ENCODE peak calls at places on chromosomes 2 and 18, in eight cellular contexts. M is HepG2, S is HCT116, G is K562, E is Panc1, D is upper lobe of left lung, H is GM23338, B is GM12878. V is an unnamed sample.
A peak's percentile ranks its signal among the peaks of the same experiment; 100 is the strongest.

GRCh38 chr2:149585317-149585885 is 2.2 kb downstream of the MMADHC start:
- ATAC-seq in G (no peak), B (no peak), D (no peak), S (no peak), E (no peak), H (no peak), M (no peak), V (no peak)

GRCh38 chr2:95348609-95349567 is 51.7 kb downstream of the KCNIP3 start:
- ATAC-seq in M (no peak), D (no peak), B (no peak), H (no peak), E (no peak), G (no peak), S (no peak), V (no peak)

GRCh38 chr2:30428034-30428662 is 18.9 kb upstream of the LCLAT1 start:
- ATAC-seq in B (no peak), E (no peak), M (no peak), G (no peak), D (no peak), S (no peak), H (no peak), V (no peak)

GRCh38 chr2:29042581-29043075 is 31.7 kb downstream of the PCARE start:
- ATAC-seq in H (no peak), D (no peak), G (peak; percentile 77), M (no peak), B (no peak), S (no peak), E (peak; percentile 71), V (no peak)

GRCh38 chr2:235827585-235827992 is 333.7 kb downstream of the AGAP1 start:
- ATAC-seq in S (peak; percentile 94), G (no peak), B (no peak), D (no peak), E (no peak), H (peak; percentile 80), M (peak; percentile 37), V (peak; percentile 51)

GRCh38 chr2:2839393-2840096 is 508.5 kb upstream of the MYT1L start:
- ATAC-seq in G (no peak), M (no peak), D (no peak), E (no peak), B (no peak), S (no peak), H (no peak), V (no peak)

GRCh38 chr2:160317113-160318099 is 117.3 kb upstream of the ITGB6 start:
- ATAC-seq in D (no peak), S (no peak), H (no peak), B (no peak), E (no peak), G (no peak), M (no peak), V (no peak)

GRCh38 chr18:62938451-62938850 is 223.1 kb downstream of the PHLPP1 start:
- ATAC-seq in B (peak; percentile 93), H (no peak), D (no peak), S (no peak), E (no peak), M (no peak), G (no peak), V (no peak)

GRCh38 chr2:171410101-171410500 is 23.7 kb downstream of the METTL8 start:
- ATAC-seq in B (no peak), S (no peak), H (no peak), G (no peak), E (no peak), D (no peak), M (no peak), V (no peak)

GRCh38 chr2:139905624-139906023 is 1125.4 kb upstream of the NXPH2 start:
- ATAC-seq in S (no peak), E (no peak), H (no peak), M (no peak), G (no peak), D (no peak), B (no peak), V (no peak)

DNA sequence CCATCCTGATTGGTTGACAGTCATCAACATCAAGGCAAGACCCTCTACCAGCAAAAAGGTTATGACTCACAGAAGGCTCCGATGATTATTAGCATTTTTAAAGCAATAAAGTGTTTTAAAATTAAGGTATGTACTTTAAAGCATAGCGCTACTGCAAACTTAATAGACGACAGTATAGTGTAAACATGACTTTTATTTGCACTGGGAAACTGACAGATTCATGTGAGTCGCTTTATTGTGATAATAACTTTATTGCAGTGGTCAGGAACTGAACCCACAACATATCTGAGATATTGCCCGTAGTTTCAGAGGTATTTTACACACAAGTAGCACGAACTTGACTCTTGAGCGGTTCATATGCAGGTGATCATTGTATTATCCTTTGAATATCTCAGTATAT is 249.1 kb downstream of the LTBP1 start:
- ATAC-seq in H (no peak), D (no peak), G (no peak), M (no peak), S (no peak), B (no peak), E (no peak), V (no peak)
- TF ChIP-seq POLR2AphosphoS5 in H (no peak), D (no peak), G (no peak), M (no peak), S (no peak), B (no peak), E (no peak), V (no peak)

GRCh38 chr18:72637319-72638113 is 93.4 kb upstream of the CBLN2 start:
- ATAC-seq in E (no peak), B (peak; percentile 74), G (no peak), S (no peak), D (no peak), M (no peak), H (no peak), V (no peak)
- H3K27ac ChIP-seq in E (no peak overlapping the region), B (no peak overlapping the region), G (no peak overlapping the region), S (no peak overlapping the region), D (no peak overlapping the region), M (no peak overlapping the region), H (no peak overlapping the region), V (no peak overlapping the region)

GRCh38 chr2:68467077-68467960 is at the start of the genes APLF and FBXO48:
- ATAC-seq in B (peak; percentile 96), H (peak; percentile 96), M (peak; percentile 96), E (peak; percentile 98), G (peak; percentile 97), S (peak; percentile 98), D (peak; percentile 99), V (peak; percentile 99)
- TF ChIP-seq POLR2AphosphoS5 in B (peak; percentile 54), H (peak; percentile 79), M (peak; percentile 71), E (no peak), G (peak; percentile 45), S (peak; percentile 77), D (peak; percentile 80), V (peak; percentile 62)

GRCh38 chr2:60992985-60993392 is 24.5 kb upstream of the PEX13 start:
- ATAC-seq in H (no peak), B (peak; percentile 99), D (peak; percentile 67), S (no peak), E (no peak), M (no peak), G (no peak), V (peak; percentile 39)
- H3K27ac ChIP-seq in H (no peak overlapping the region), B (peak overlapping the region; percentile 41), D (peak overlapping the region; percentile 29), S (no peak overlapping the region), E (no peak overlapping the region), M (no peak overlapping the region), G (no peak overlapping the region), V (no peak overlapping the region)

GRCh38 chr2:117994729-117995128 is 19.1 kb downstream of the CCDC93 start:
- ATAC-seq in M (peak; percentile 56), B (no peak), H (no peak), D (no peak), E (no peak), S (no peak), G (no peak), V (no peak)

GRCh38 chr2:117997872-117998454 is 15.9 kb downstream of the CCDC93 start:
- ATAC-seq in M (no peak), H (no peak), B (no peak), G (no peak), D (no peak), E (no peak), S (no peak), V (peak; percentile 34)

GRCh38 chr2:118000041-118000440 is 13.8 kb downstream of the CCDC93 start:
- ATAC-seq in M (no peak), B (no peak), G (no peak), E (no peak), H (no peak), D (no peak), S (no peak), V (no peak)

GRCh38 chr2:117996525-117996924 is 17.3 kb downstream of the CCDC93 start:
- ATAC-seq in E (no peak), G (no peak), H (no peak), S (no peak), B (no peak), D (no peak), M (no peak), V (no peak)
- TF ChIP-seq POLR2AphosphoS5 in E (no peak), G (no peak), H (no peak), S (no peak), B (no peak), D (no peak), M (no peak), V (no peak)

GRCh38 chr18:54880706-54881105 is 52.4 kb downstream of the RAB27B start:
- ATAC-seq in E (no peak), H (no peak), G (no peak), S (no peak), D (no peak), B (no peak), M (no peak), V (no peak)

GRCh38 chr18:54878662-54879058 is 50.4 kb downstream of the RAB27B start:
- ATAC-seq in B (no peak), D (no peak), G (no peak), S (no peak), H (no peak), M (no peak), E (no peak), V (no peak)

GRCh38 chr18:54877076-54877475 is 48.8 kb downstream of the RAB27B start:
- ATAC-seq in B (no peak), S (no peak), D (no peak), E (no peak), H (no peak), G (no peak), M (no peak), V (no peak)

GRCh38 chr18:54879691-54880090 is 51.4 kb downstream of the RAB27B start:
- ATAC-seq in B (no peak), G (no peak), M (no peak), H (no peak), S (no peak), E (no peak), D (no peak), V (no peak)

DNA sequence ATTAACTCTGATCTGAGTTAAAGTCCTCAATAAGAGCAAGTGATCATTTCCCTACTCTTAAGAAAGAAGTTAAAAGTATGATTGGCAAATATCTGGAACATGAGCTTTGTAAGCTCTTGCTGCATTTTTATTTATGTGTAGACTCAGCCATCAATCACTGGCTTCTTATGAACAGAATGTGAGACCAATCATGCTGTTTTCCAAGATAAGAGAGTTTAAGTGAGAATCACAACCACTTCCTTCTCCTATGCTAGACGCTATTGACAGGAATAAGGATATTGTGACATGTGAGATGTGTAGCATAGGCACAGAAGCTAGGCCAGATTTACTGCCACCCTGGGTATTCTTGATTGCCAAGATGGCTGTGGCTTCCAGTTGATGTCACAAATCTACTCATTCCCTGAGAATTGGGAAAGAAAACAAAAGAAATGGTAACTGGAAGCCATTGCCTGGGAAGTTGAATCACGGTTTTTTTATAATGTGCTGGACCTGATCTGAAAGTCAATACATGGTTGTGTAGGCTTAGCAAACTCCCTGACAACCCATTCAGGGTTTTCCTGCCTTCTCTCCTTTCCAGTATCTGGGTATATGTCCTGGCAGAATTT is 49.9 kb downstream of the RAB27B start:
- ATAC-seq in S (no peak), M (no peak), E (no peak), D (no peak), B (no peak), H (no peak), G (no peak), V (no peak)
- H3K27ac ChIP-seq in S (no peak overlapping the region), M (no peak overlapping the region), E (no peak overlapping the region), D (no peak overlapping the region), B (no peak overlapping the region), H (no peak overlapping the region), G (no peak overlapping the region), V (no peak overlapping the region)

V was measured in gastroesophageal sphincter.